ENCODE peak calls at places on chromosomes 1 and 21, in five cellular contexts. One of them, this sample, is unnamed.

GRCh38 chr1:153195216-153195615 is 8.0 kb upstream of the LELP1 start:
- DNase-seq in heart right ventricle: no peak
- DNase-seq in cardiac fibroblast: no peak
- DNase-seq in AG10803: no peak
- DNase-seq in GM23338: no peak
- DNase-seq in this sample: no peak

GRCh38 chr1:36115200-36115669 is 9.8 kb downstream of the COL8A2 start:
- DNase-seq in AG10803: peak; percentile 97
- DNase-seq in cardiac fibroblast: peak; percentile 45
- DNase-seq in heart right ventricle: no peak
- DNase-seq in GM23338: no peak
- DNase-seq in this sample: peak; percentile 93

GRCh38 chr21:35637431-35637830 is 422.9 kb downstream of the SETD4 start:
- DNase-seq in heart right ventricle: no peak
- DNase-seq in cardiac fibroblast: peak; percentile 90
- DNase-seq in GM23338: no peak
- DNase-seq in AG10803: peak; percentile 51
- DNase-seq in this sample: peak; percentile 72

GRCh38 chr1:111603979-111604378 is 15.6 kb upstream of the RAP1A start:
- DNase-seq in cardiac fibroblast: no peak
- DNase-seq in heart right ventricle: no peak
- DNase-seq in AG10803: no peak
- DNase-seq in GM23338: no peak
- DNase-seq in this sample: no peak

GRCh38 chr1:184531296-184531695 is 144.5 kb downstream of the C1orf21 start:
- DNase-seq in heart right ventricle: no peak
- DNase-seq in AG10803: peak; percentile 32
- DNase-seq in cardiac fibroblast: no peak
- DNase-seq in GM23338: no peak
- DNase-seq in this sample: no peak

GRCh38 chr1:178940022-178940765 is 69.3 kb upstream of the ANGPTL1 start:
- DNase-seq in cardiac fibroblast: peak; percentile 37
- DNase-seq in heart right ventricle: no peak
- DNase-seq in GM23338: no peak
- DNase-seq in AG10803: peak; percentile 57
- DNase-seq in this sample: peak; percentile 72

GRCh38 chr1:44672956-44673674 is 1.2 kb downstream of the TMEM53 start:
- DNase-seq in GM23338: no peak
- DNase-seq in cardiac fibroblast: no peak
- DNase-seq in AG10803: no peak
- DNase-seq in heart right ventricle: no peak
- DNase-seq in this sample: no peak

GRCh38 chr1:40414331-40414730 is 35.9 kb upstream of the ZFP69B start:
- DNase-seq in cardiac fibroblast: no peak
- DNase-seq in AG10803: no peak
- DNase-seq in heart right ventricle: no peak
- DNase-seq in GM23338: no peak
- DNase-seq in this sample: no peak

GRCh38 chr21:34614443-34614692 is 545 bp downstream of the RCAN1 start:
- DNase-seq in AG10803: no peak
- DNase-seq in cardiac fibroblast: no peak
- DNase-seq in heart right ventricle: no peak
- DNase-seq in GM23338: no peak
- DNase-seq in this sample: no peak

GRCh38 chr21:36959020-36959835 is 7.2 kb downstream of the HLCS start:
- DNase-seq in cardiac fibroblast: no peak
- DNase-seq in heart right ventricle: no peak
- DNase-seq in AG10803: no peak
- DNase-seq in GM23338: peak; percentile 14
- DNase-seq in this sample: no peak

GRCh38 chr1:21436488-21437340 is 3.2 kb upstream of the NBPF3 start:
- DNase-seq in cardiac fibroblast: no peak
- DNase-seq in heart right ventricle: peak; percentile 28
- DNase-seq in GM23338: peak; percentile 68
- DNase-seq in AG10803: no peak
- DNase-seq in this sample: no peak

GRCh38 chr1:110067429-110067956 is 3.0 kb downstream of the ALX3 start:
- DNase-seq in AG10803: no peak
- DNase-seq in cardiac fibroblast: no peak
- DNase-seq in heart right ventricle: no peak
- DNase-seq in GM23338: peak; percentile 67
- DNase-seq in this sample: no peak

GRCh38 chr1:52706136-52706670 is 8.1 kb upstream of the COA7 start:
- DNase-seq in AG10803: no peak
- DNase-seq in GM23338: peak; percentile 33
- DNase-seq in heart right ventricle: no peak
- DNase-seq in cardiac fibroblast: no peak
- DNase-seq in this sample: no peak

GRCh38 chr1:119276558-119276957 is 92.0 kb upstream of the HAO2 start:
- DNase-seq in cardiac fibroblast: no peak
- DNase-seq in heart right ventricle: no peak
- DNase-seq in GM23338: peak; percentile 51
- DNase-seq in AG10803: no peak
- DNase-seq in this sample: no peak

GRCh38 chr1:41364444-41365319 is 3.4 kb downstream of the FOXO6 start:
- DNase-seq in AG10803: no peak
- DNase-seq in cardiac fibroblast: no peak
- DNase-seq in heart right ventricle: no peak
- DNase-seq in GM23338: no peak
- DNase-seq in this sample: no peak

GRCh38 chr1:97827887-97828286 is 92.9 kb downstream of the DPYD start:
- DNase-seq in GM23338: peak; percentile 45
- DNase-seq in heart right ventricle: no peak
- DNase-seq in cardiac fibroblast: no peak
- DNase-seq in AG10803: no peak
- DNase-seq in this sample: peak; percentile 14

GRCh38 chr1:29912413-29912812 is 676.1 kb downstream of the PTPRU start:
- DNase-seq in GM23338: no peak
- DNase-seq in cardiac fibroblast: peak; percentile 15
- DNase-seq in AG10803: peak; percentile 34
- DNase-seq in heart right ventricle: no peak
- DNase-seq in this sample: peak; percentile 28

GRCh38 chr1:37667023-37667769 is 25.1 kb upstream of the CDCA8 start:
- DNase-seq in heart right ventricle: no peak
- DNase-seq in AG10803: peak; percentile 87
- DNase-seq in cardiac fibroblast: no peak
- DNase-seq in GM23338: peak; percentile 43
- DNase-seq in this sample: no peak

GRCh38 chr1:157542676-157543075 is 9.6 kb downstream of the FCRL5 start:
- DNase-seq in heart right ventricle: peak; percentile 31
- DNase-seq in AG10803: no peak
- DNase-seq in GM23338: no peak
- DNase-seq in cardiac fibroblast: no peak
- DNase-seq in this sample: no peak

GRCh38 chr1:160781914-160782689 is 13.9 kb upstream of the LY9 start:
- DNase-seq in GM23338: no peak
- DNase-seq in heart right ventricle: no peak
- DNase-seq in cardiac fibroblast: no peak
- DNase-seq in AG10803: no peak
- DNase-seq in this sample: no peak

GRCh38 chr1:91245437-91245836 is 159.2 kb downstream of the HFM1 start:
- DNase-seq in GM23338: peak; percentile 43
- DNase-seq in heart right ventricle: no peak
- DNase-seq in AG10803: no peak
- DNase-seq in cardiac fibroblast: no peak
- DNase-seq in this sample: no peak

GRCh38 chr1:20615946-20616345 is 17.3 kb upstream of the PINK1 start:
- DNase-seq in GM23338: no peak
- DNase-seq in cardiac fibroblast: no peak
- DNase-seq in AG10803: no peak
- DNase-seq in heart right ventricle: no peak
- DNase-seq in this sample: no peak

GRCh38 chr1:193325771-193326170 is 139.4 kb upstream of the B3GALT2 start:
- DNase-seq in GM23338: no peak
- DNase-seq in AG10803: peak; percentile 33
- DNase-seq in heart right ventricle: no peak
- DNase-seq in cardiac fibroblast: peak; percentile 10
- DNase-seq in this sample: no peak

GRCh38 chr1:92831368-92831761 is 475 bp upstream of the RPL5 start:
- DNase-seq in cardiac fibroblast: no peak
- DNase-seq in AG10803: no peak
- DNase-seq in heart right ventricle: no peak
- DNase-seq in GM23338: peak; percentile 26
- DNase-seq in this sample: no peak

GRCh38 chr21:36150192-36150711 is 6.4 kb upstream of the DOP1B start:
- DNase-seq in GM23338: no peak
- DNase-seq in AG10803: peak; percentile 75
- DNase-seq in cardiac fibroblast: peak; percentile 37
- DNase-seq in heart right ventricle: peak; percentile 48
- DNase-seq in this sample: peak; percentile 72

GRCh38 chr1:228891134-228892034 is 156.1 kb downstream of the RHOU start:
- DNase-seq in cardiac fibroblast: no peak
- DNase-seq in heart right ventricle: no peak
- DNase-seq in AG10803: no peak
- DNase-seq in GM23338: no peak
- DNase-seq in this sample: no peak

GRCh38 chr1:222522105-222522915 is 25.6 kb downstream of the HHIPL2 start:
- DNase-seq in heart right ventricle: no peak
- DNase-seq in cardiac fibroblast: no peak
- DNase-seq in GM23338: no peak
- DNase-seq in AG10803: no peak
- DNase-seq in this sample: no peak

GRCh38 chr21:19853709-19854575 is 1144.3 kb upstream of the NCAM2 start:
- DNase-seq in AG10803: no peak
- DNase-seq in GM23338: peak; percentile 6
- DNase-seq in cardiac fibroblast: no peak
- DNase-seq in heart right ventricle: no peak
- DNase-seq in this sample: no peak

GRCh38 chr1:50969611-50970507 is at the start of gene CDKN2C:
- DNase-seq in AG10803: peak; percentile 93
- DNase-seq in GM23338: peak; percentile 61
- DNase-seq in cardiac fibroblast: peak; percentile 87
- DNase-seq in heart right ventricle: peak; percentile 83
- DNase-seq in this sample: peak; percentile 81

GRCh38 chr1:170698711-170699275 is 34.9 kb downstream of the PRRX1 start:
- DNase-seq in cardiac fibroblast: peak; percentile 77
- DNase-seq in GM23338: peak; percentile 21
- DNase-seq in AG10803: peak; percentile 75
- DNase-seq in heart right ventricle: no peak
- DNase-seq in this sample: peak; percentile 84

GRCh38 chr1:26281971-26282693 is 2.2 kb downstream of the SH3BGRL3 start:
- DNase-seq in cardiac fibroblast: no peak
- DNase-seq in heart right ventricle: no peak
- DNase-seq in AG10803: no peak
- DNase-seq in GM23338: peak; percentile 92
- DNase-seq in this sample: peak; percentile 45
- H3K4me3 ChIP-seq in cardiac fibroblast: peak overlapping the region; percentile 8
- H3K4me3 ChIP-seq in heart right ventricle: peak overlapping the region; percentile 6
- H3K4me3 ChIP-seq in AG10803: peak overlapping the region; percentile 80
- H3K4me3 ChIP-seq in GM23338: peak overlapping the region; percentile 85
- H3K4me3 ChIP-seq in this sample: peak overlapping the region; percentile 86

GRCh38 chr1:226187380-226187779 is 839 bp upstream of the ACBD3 start:
- DNase-seq in cardiac fibroblast: no peak
- DNase-seq in GM23338: no peak
- DNase-seq in AG10803: no peak
- DNase-seq in heart right ventricle: no peak
- DNase-seq in this sample: no peak

GRCh38 chr1:226187019-226187322 is 430 bp upstream of the ACBD3 start:
- DNase-seq in heart right ventricle: no peak
- DNase-seq in AG10803: no peak
- DNase-seq in GM23338: no peak
- DNase-seq in cardiac fibroblast: no peak
- DNase-seq in this sample: no peak

GRCh38 chr1:226181996-226182714 is 4.4 kb downstream of the ACBD3 start:
- DNase-seq in AG10803: peak; percentile 68
- DNase-seq in GM23338: peak; percentile 29
- DNase-seq in cardiac fibroblast: peak; percentile 79
- DNase-seq in heart right ventricle: peak; percentile 23
- DNase-seq in this sample: peak; percentile 41

GRCh38 chr1:226185153-226186036 is 1.1 kb downstream of the ACBD3 start:
- DNase-seq in GM23338: no peak
- DNase-seq in cardiac fibroblast: peak; percentile 51
- DNase-seq in AG10803: peak; percentile 45
- DNase-seq in heart right ventricle: no peak
- DNase-seq in this sample: peak; percentile 33

DNA sequence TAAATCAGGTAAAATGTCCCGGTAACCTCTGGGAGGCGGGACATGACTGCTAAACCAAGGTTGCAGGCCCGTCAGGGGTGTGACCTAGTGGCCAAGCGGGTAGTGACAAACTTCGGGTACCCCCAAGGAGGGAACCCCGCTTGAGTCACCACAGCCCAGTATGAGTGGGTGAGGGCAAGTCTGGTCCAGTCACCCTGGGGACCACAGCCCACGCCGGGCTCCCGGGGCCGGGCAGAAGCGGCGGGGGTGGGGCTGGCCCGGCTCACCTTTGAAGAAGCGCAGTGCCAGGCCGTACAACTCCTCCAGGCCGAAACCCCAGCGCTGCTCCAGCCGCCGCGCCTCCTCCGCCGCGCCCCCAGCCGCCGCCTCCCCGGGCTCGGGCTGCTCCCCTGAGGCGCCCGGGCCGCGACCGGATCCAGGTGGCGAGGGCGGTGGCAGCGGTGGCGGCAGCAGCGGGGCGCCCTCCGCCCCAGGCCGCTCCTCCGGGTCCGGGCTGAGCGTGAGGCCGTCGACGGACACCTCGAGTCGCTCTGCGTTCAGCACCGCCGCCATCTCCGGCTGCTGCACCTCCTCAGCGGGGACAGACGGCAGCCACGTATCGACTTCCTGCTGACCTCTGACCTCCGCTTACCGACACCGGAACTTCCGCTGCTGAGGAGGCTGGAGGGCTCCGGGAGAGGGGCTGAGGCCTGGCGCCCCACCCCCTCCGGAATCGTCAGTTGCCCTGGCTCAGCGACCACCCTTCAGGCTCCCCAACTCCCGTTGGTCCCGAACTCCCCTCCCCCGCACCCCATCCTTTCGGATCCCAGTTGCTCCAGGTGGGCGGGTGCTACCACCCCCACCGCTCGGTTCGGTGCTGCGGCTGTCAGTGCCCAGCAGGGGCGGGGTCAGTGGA is at the start of gene ACBD3:
- DNase-seq in GM23338: peak; percentile 96
- DNase-seq in heart right ventricle: peak; percentile 92
- DNase-seq in cardiac fibroblast: peak; percentile 83
- DNase-seq in AG10803: peak; percentile 85
- DNase-seq in this sample: peak; percentile 85
- TF ChIP-seq CTCF in GM23338: peak; percentile 10
- TF ChIP-seq CTCF in heart right ventricle: no peak
- TF ChIP-seq CTCF in cardiac fibroblast: no peak
- TF ChIP-seq CTCF in AG10803: no peak
- TF ChIP-seq CTCF in this sample: no peak

DNA sequence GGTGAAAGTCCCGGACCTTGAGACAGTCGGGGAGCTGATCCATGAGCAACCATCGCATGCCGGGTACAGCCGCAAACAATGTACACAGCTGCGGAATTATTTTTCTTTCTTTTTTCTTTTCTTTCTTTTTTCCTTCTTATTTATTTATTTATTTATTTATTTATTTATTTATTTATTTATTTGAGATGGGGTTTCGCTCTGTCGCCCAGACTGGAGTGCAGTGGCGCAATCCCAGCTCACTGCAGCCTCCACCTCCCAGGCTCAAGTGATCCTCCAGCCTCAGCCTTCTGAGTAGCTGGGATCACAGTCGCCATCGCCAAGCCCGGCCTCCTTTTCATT is 2.6 kb upstream of the PERM1 start:
- DNase-seq in heart right ventricle: no peak
- DNase-seq in GM23338: no peak
- DNase-seq in AG10803: no peak
- DNase-seq in cardiac fibroblast: no peak
- DNase-seq in this sample: no peak
- H3K4me3 ChIP-seq in heart right ventricle: peak overlapping the region; percentile 23
- H3K4me3 ChIP-seq in GM23338: no peak overlapping the region
- H3K4me3 ChIP-seq in AG10803: peak overlapping the region; percentile 26
- H3K4me3 ChIP-seq in cardiac fibroblast: no peak overlapping the region
- H3K4me3 ChIP-seq in this sample: no peak overlapping the region

GRCh38 chr21:30072496-30072895 is 94.1 kb downstream of the CLDN17 start:
- DNase-seq in AG10803: peak; percentile 8
- DNase-seq in GM23338: peak; percentile 85
- DNase-seq in cardiac fibroblast: peak; percentile 48
- DNase-seq in heart right ventricle: peak; percentile 8
- DNase-seq in this sample: peak; percentile 1
- TF ChIP-seq CTCF in AG10803: peak; percentile 21
- TF ChIP-seq CTCF in GM23338: peak; percentile 67
- TF ChIP-seq CTCF in cardiac fibroblast: no peak
- TF ChIP-seq CTCF in heart right ventricle: peak; percentile 49
- TF ChIP-seq CTCF in this sample: no peak

This sample was measured in astrocyte of the spinal cord.